ENCODE peak calls at places on chromosome 10, in ten cellular contexts. N is left ventricle myocardium superior; L is A673; Q is fibroblast of mammary gland; E is immature natural killer cell; Y is MV-4-11; D is amniotic stem cell; V is fibroblast of lung; S is stimulated activated CD4-positive, alpha-beta T cell treated with anti-CD3 and anti-CD28 coated beads, Interleukin-12 subunit alpha, Interleukin-12 subunit beta, amount 100 ng/mL, for 4 hours; K is cardiac septum. Z is an unnamed sample.

GRCh38 chr10:45071043-45071813 is 70.5 kb downstream of the ZNF22 start:
- DNase-seq in Q (no peak), K (no peak), D (no peak), E (no peak), V (no peak), L (no peak), N (no peak), S (no peak), Y (no peak), Z (no peak)

GRCh38 chr10:112389147-112389822 is 15.4 kb downstream of the ACSL5 start:
- DNase-seq in S (peak), E (peak), L (peak), N (no peak), K (no peak), V (peak), Q (peak), D (no peak), Y (peak), Z (no peak)

GRCh38 chr10:31698169-31698890 is 230.3 kb downstream of the ARHGAP12 start:
- DNase-seq in V (peak), N (no peak), Y (peak), Q (peak), K (no peak), L (no peak), D (peak), S (no peak), E (no peak), Z (no peak)

GRCh38 chr10:104273291-104273690 is 4.3 kb downstream of the GSTO2 start:
- DNase-seq in N (no peak), Y (no peak), Q (no peak), K (no peak), V (no peak), L (no peak), E (no peak), D (no peak), S (no peak), Z (no peak)

GRCh38 chr10:69846252-69847000 is 44.7 kb downstream of the COL13A1 start:
- DNase-seq in D (no peak), N (no peak), K (no peak), E (no peak), L (peak), S (no peak), V (peak), Y (no peak), Q (no peak), Z (no peak)

GRCh38 chr10:22321831-22322662 is 1.1 kb downstream of the BMI1 start:
- DNase-seq in N (peak), S (peak), E (no peak), L (no peak), V (no peak), K (no peak), D (no peak), Q (no peak), Y (no peak), Z (no peak)

GRCh38 chr10:100743626-100744135 is 1.7 kb upstream of the PAX2 start:
- DNase-seq in Q (peak), S (peak), K (no peak), V (peak), E (no peak), D (no peak), N (peak), Y (peak), L (peak), Z (no peak)

GRCh38 chr10:75437693-75438092 is 6.3 kb downstream of the LRMDA start:
- DNase-seq in D (no peak), Y (no peak), N (no peak), Q (no peak), L (no peak), E (no peak), K (no peak), V (no peak), S (no peak), Z (no peak)

GRCh38 chr10:66747451-66747850 is 178.4 kb upstream of the LRRTM3 start:
- DNase-seq in Y (no peak), L (no peak), K (no peak), Q (peak), S (no peak), N (no peak), V (peak), D (peak), E (no peak), Z (no peak)

GRCh38 chr10:122030200-122030552 is 41.2 kb downstream of the TACC2 start:
- DNase-seq in V (no peak), K (no peak), Y (no peak), D (no peak), E (no peak), S (no peak), L (no peak), N (no peak), Q (no peak), Z (no peak)

GRCh38 chr10:132141526-132142395 is 45.0 kb upstream of the DPYSL4 start:
- DNase-seq in N (peak), D (no peak), K (peak), L (no peak), S (no peak), V (no peak), E (no peak), Y (no peak), Q (no peak), Z (no peak)

GRCh38 chr10:46226232-46226631 is 60.6 kb upstream of the ANTXRL start:
- DNase-seq in E (no peak), D (no peak), V (no peak), Y (no peak), S (no peak), Q (no peak), N (no peak), L (no peak), K (peak), Z (no peak)

GRCh38 chr10:76117949-76118348 is 686.5 kb downstream of the LRMDA start:
- DNase-seq in N (no peak), L (no peak), D (no peak), E (no peak), K (no peak), Q (peak), Y (no peak), V (peak), S (no peak), Z (no peak)

GRCh38 chr10:47452495-47453434 is 31.1 kb downstream of the ANXA8 start:
- DNase-seq in Y (no peak), N (no peak), E (no peak), V (no peak), S (no peak), K (no peak), Q (no peak), L (no peak), D (no peak), Z (no peak)

GRCh38 chr10:72259491-72260214 is 14.1 kb upstream of the DDIT4 start:
- DNase-seq in S (no peak), Q (peak), L (peak), K (no peak), E (no peak), D (no peak), Y (no peak), N (no peak), V (peak), Z (no peak)

GRCh38 chr10:79167537-79167936 is 98.8 kb downstream of the ZMIZ1 start:
- DNase-seq in S (no peak), Y (no peak), E (no peak), Q (no peak), V (no peak), D (no peak), N (no peak), L (no peak), K (no peak), Z (no peak)

GRCh38 chr10:86693289-86693688 is 25.0 kb downstream of the LDB3 start:
- DNase-seq in L (no peak), K (no peak), D (no peak), E (no peak), N (no peak), Y (no peak), V (no peak), S (no peak), Q (no peak), Z (no peak)

GRCh38 chr10:50522908-50523307 is 100.8 kb downstream of the SGMS1 start:
- DNase-seq in Q (no peak), V (no peak), K (no peak), D (no peak), Y (no peak), L (no peak), N (no peak), E (no peak), S (no peak), Z (no peak)